ENCODE peak calls at places on chromosomes 16 and 17, in nine cellular contexts. H, X, W, U, K, J, C, P and B are unnamed samples.

GRCh38 chr17:57084802-57085447 is at the start of gene AKAP1:
- DNase-seq in J (peak), U (peak), H (peak), K (peak), W (peak), C (peak), P (peak), X (peak), B (peak)

GRCh38 chr17:21042434-21043295 is at the start of gene USP22:
- DNase-seq in K (no peak), P (no peak), U (no peak), J (no peak), H (no peak), C (peak), X (no peak), W (no peak), B (no peak)

GRCh38 chr17:15494821-15495220 is 27.4 kb upstream of the CDRT4 start:
- DNase-seq in J (no peak), P (no peak), C (no peak), H (no peak), W (no peak), K (no peak), U (no peak), X (no peak), B (no peak)

GRCh38 chr17:80364091-80364691 is 50.8 kb upstream of the ENDOV start:
- DNase-seq in X (no peak), W (no peak), U (no peak), K (no peak), H (peak), C (peak), J (no peak), P (peak), B (peak)

GRCh38 chr17:57253307-57254065 is 2.8 kb upstream of the MSI2 start:
- DNase-seq in K (no peak), J (no peak), H (no peak), W (no peak), P (no peak), C (no peak), X (no peak), U (no peak), B (no peak)

GRCh38 chr17:2082003-2082862 is 27.3 kb downstream of the HIC1 start:
- DNase-seq in C (no peak), J (no peak), X (no peak), U (no peak), P (peak), H (no peak), W (no peak), K (no peak), B (no peak)

GRCh38 chr16:31052131-31052530 is 18.8 kb downstream of the STX4 start:
- DNase-seq in U (no peak), W (peak), X (peak), C (no peak), P (no peak), J (peak), H (peak), K (no peak), B (no peak)

GRCh38 chr16:3012828-3013420 is at the start of gene CLDN9:
- DNase-seq in K (no peak), C (peak), U (no peak), X (peak), H (no peak), J (no peak), W (no peak), P (no peak), B (no peak)

GRCh38 chr17:47810200-47810821 is 11.3 kb downstream of the OSBPL7 start:
- DNase-seq in W (no peak), P (no peak), H (no peak), K (no peak), X (peak), C (peak), J (peak), U (peak), B (peak)

GRCh38 chr16:72182976-72183375 is 11.0 kb upstream of the PMFBP1 start:
- DNase-seq in H (no peak), W (no peak), J (no peak), U (no peak), K (no peak), C (no peak), P (no peak), X (no peak), B (no peak)

GRCh38 chr17:63941162-63941561 is 9.0 kb upstream of the CD79B start:
- DNase-seq in X (no peak), J (no peak), C (no peak), W (no peak), U (no peak), H (no peak), P (no peak), K (no peak), B (no peak)

GRCh38 chr16:88337021-88337420 is 45.7 kb upstream of the ZNF469 start:
- DNase-seq in H (no peak), U (no peak), X (no peak), C (no peak), W (no peak), J (no peak), P (peak), K (no peak), B (no peak)

GRCh38 chr16:5025171-5025632 is 8.5 kb downstream of the NAGPA start:
- DNase-seq in X (no peak), J (no peak), H (peak), U (peak), C (no peak), P (no peak), W (peak), K (no peak), B (no peak)

GRCh38 chr17:45018514-45019176 is 32.8 kb downstream of the DCAKD start:
- DNase-seq in U (no peak), H (no peak), J (no peak), W (no peak), X (no peak), C (no peak), P (no peak), K (peak), B (no peak)

GRCh38 chr17:73589096-73589980 is 54.9 kb downstream of the SDK2 start:
- DNase-seq in X (no peak), H (no peak), W (no peak), C (no peak), P (no peak), J (no peak), K (no peak), U (no peak), B (no peak)
- TF ChIP-seq CTCF in X (no peak), H (no peak), W (no peak), C (no peak), P (no peak), J (no peak), K (no peak), U (no peak), B (no peak)

GRCh38 chr16:67388591-67388990 is 4.7 kb downstream of the TPPP3 start:
- DNase-seq in W (no peak), J (no peak), P (no peak), U (no peak), H (no peak), K (no peak), C (no peak), X (no peak), B (no peak)

GRCh38 chr16:67389911-67390815 is 3.1 kb downstream of the TPPP3 start:
- DNase-seq in H (peak), K (no peak), X (no peak), P (peak), C (no peak), J (peak), W (peak), U (peak), B (no peak)

GRCh38 chr16:67391424-67392300 is 1.6 kb downstream of the TPPP3 start:
- DNase-seq in C (no peak), U (no peak), X (no peak), W (no peak), P (peak), J (peak), H (peak), K (no peak), B (no peak)

GRCh38 chr16:67392301-67393059 is 818 bp downstream of the TPPP3 start:
- DNase-seq in K (no peak), J (no peak), W (no peak), H (no peak), U (no peak), X (no peak), C (peak), P (peak), B (no peak)

DNA sequence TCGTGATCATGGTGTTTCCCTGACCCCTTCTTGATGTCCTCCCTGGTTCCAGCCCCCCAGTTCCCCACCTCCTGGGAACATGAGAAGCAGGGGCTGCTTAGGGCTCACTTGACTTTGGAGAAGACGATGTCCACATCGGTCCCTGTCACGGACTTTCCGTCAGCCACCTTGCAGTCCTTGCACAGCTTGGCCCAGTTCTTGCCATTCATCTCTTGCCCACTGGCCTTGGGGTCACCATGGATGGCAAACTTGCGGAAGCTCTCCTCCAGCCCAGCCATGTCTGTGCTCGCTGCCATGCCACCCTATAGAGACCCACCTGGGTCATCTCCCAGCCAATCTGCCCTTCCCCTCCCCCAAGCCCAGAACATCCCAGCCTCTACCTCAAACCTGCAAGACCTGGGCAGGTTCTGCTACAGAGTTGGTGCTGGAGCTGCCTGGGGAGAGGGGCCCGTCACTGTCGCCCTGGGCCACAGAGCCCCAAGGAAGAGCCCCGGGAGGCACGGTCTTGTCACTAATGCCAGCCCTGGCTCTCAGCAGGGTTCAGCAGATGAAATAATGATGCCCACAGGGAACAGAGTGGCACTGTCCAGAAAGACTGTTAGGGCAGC is 2.4 kb downstream of the TPPP3 start:
- DNase-seq in P (no peak), K (no peak), J (no peak), W (no peak), U (no peak), C (no peak), X (no peak), H (no peak), B (no peak)
- TF ChIP-seq CTCF in P (no peak), K (no peak), J (no peak), W (no peak), U (no peak), C (no peak), X (no peak), H (no peak), B (no peak)

GRCh38 chr16:75198135-75198600 is 8.8 kb downstream of the CTRB2 start:
- DNase-seq in K (no peak), H (no peak), P (no peak), X (no peak), J (peak), W (no peak), C (peak), U (no peak), B (peak)

GRCh38 chr16:75195811-75196790 is 10.9 kb downstream of the CTRB2 start:
- DNase-seq in U (no peak), H (peak), X (no peak), W (no peak), J (no peak), K (peak), C (peak), P (no peak), B (peak)

GRCh38 chr16:75193730-75194444 is 13.1 kb downstream of the CTRB2 start:
- DNase-seq in X (no peak), K (no peak), J (no peak), W (no peak), U (no peak), H (no peak), P (no peak), C (peak), B (peak)

GRCh38 chr16:75196826-75197225 is 10.1 kb downstream of the CTRB2 start:
- DNase-seq in C (peak), U (no peak), K (no peak), W (no peak), X (no peak), J (no peak), H (no peak), P (no peak), B (no peak)

DNA sequence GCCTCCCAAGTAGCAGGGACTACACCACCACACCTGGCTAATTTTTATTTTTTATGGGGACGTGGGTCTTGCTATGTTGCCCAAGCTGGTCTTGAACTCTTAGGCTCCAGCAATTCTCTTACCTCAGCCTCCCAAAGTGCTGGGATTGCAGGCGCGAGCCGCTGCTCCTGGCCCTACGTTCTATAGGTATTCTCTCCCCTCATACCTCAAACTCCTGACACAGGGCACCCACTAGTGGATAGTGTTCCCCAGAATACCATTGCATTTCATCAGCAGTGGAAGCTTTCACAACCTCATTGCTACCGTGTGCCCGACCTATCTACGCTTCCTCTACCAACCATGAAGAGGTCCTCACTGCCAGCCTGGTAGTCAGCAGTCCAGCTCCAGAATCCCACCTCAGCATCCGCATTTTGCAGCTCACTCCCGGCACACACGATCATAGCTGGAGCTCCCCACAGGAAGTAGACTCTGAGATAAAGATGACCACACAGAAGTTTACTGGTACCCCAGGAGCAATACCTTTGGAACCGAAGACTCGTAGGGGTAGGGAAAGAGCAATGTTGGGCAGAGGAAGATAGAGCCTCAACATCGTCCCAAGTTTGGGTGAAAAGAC is 9.3 kb downstream of the CTRB2 start:
- DNase-seq in P (no peak), X (no peak), C (peak), W (no peak), U (no peak), J (peak), K (no peak), H (peak), B (peak)
- TF ChIP-seq CTCF in P (no peak), X (no peak), C (no peak), W (no peak), U (no peak), J (no peak), K (no peak), H (no peak), B (no peak)

DNA sequence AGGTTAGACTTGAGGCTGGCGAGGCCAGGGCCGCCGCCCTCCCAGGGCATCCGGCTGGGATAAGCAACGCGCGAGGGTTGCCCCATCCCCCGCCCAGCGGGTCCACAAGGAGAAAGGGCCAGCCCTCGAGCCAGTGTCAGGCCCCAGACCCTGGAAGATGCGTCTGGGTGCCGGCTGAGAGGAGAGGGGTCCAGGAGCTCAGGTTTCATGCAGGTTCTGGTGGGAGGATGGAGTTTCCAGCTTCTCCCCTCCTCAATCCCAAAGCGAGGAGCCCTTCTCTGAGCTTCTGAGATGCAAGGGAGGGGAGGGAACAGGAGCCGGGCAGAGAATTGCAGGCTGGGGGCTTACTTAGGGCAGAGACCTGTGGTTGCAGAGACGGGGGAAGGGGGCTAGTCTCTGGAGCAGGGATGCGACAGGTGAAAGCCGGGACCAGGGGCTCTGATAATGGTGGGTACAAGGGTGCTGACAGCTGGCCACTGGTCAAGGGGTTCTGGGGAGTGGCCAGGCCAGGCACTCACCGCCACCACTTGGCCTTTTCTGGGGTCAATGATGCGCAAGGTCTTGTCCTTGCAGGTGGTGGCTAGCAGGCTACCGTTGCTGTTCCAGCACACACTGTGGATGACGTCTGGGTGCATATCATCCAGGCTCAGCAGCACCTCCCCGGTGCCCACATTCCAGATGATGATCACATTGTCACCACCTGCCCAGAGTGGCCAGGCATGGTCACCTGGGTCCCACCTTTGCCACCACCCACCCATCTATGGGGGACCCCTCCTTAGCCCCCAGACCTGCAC is 4.2 kb downstream of the CORO6 start:
- DNase-seq in J (no peak), X (no peak), H (no peak), P (no peak), W (no peak), U (no peak), K (no peak), C (no peak), B (no peak)
- TF ChIP-seq CTCF in J (no peak), X (no peak), H (no peak), P (no peak), W (peak), U (no peak), K (no peak), C (no peak), B (peak)